ENCODE peak calls at places on chromosomes 11 and 22, in nine cellular contexts. V, W, P, U, N, I, R, O and E are unnamed samples.

GRCh38 chr22:46388647-46389046 is 53.1 kb downstream of the TRMU start:
- DNase-seq in V (no peak), W (no peak), P (no peak), U (no peak), N (no peak), I (no peak), R (no peak), O (no peak), E (no peak)

GRCh38 chr11:39435641-39436040 is 2023.8 kb downstream of the LRRC4C start:
- DNase-seq in V (no peak), W (no peak), P (no peak), U (no peak), N (no peak), I (no peak), R (no peak), O (no peak), E (no peak)

GRCh38 chr11:47586456-47586855 is at the start of gene FAM180B:
- DNase-seq in V (no peak), W (no peak), P (no peak), U (no peak), N (no peak), I (no peak), R (no peak), O (no peak), E (no peak)

GRCh38 chr22:26318975-26319374 is 110.1 kb upstream of the ASPHD2 start:
- DNase-seq in V (no peak), W (no peak), P (peak; percentile 51), U (peak; percentile 22), N (peak; percentile 59), I (no peak), R (no peak), O (no peak), E (no peak)

GRCh38 chr11:128453444-128454336 is 133.7 kb downstream of the ETS1 start:
- DNase-seq in V (no peak), W (no peak), P (peak; percentile 30), U (peak; percentile 95), N (no peak), I (no peak), R (no peak), O (peak; percentile 60), E (peak; percentile 95)

GRCh38 chr11:102620858-102621561 is 4.1 kb downstream of the MMP20 start:
- DNase-seq in V (no peak), W (no peak), P (no peak), U (peak; percentile 80), N (no peak), I (no peak), R (no peak), O (no peak), E (no peak)

GRCh38 chr11:62922653-62923371 is 1.6 kb upstream of the CHRM1 start:
- DNase-seq in V (no peak), W (no peak), P (no peak), U (no peak), N (peak; percentile 87), I (peak; percentile 65), R (peak; percentile 40), O (no peak), E (no peak)

GRCh38 chr11:36427079-36427478 is 83.0 kb downstream of the TRAF6 start:
- DNase-seq in V (no peak), W (no peak), P (no peak), U (no peak), N (no peak), I (no peak), R (no peak), O (no peak), E (no peak)

GRCh38 chr11:1622076-1622475 is at the start of gene KRTAP5-4:
- DNase-seq in V (no peak), W (no peak), P (no peak), U (no peak), N (no peak), I (no peak), R (no peak), O (no peak), E (no peak)

GRCh38 chr11:17739945-17740338 is 5.4 kb downstream of the KCNC1 start:
- DNase-seq in V (no peak), W (peak; percentile 74), P (no peak), U (no peak), N (peak; percentile 51), I (peak; percentile 49), R (no peak), O (no peak), E (no peak)

GRCh38 chr11:8086001-8086479 is 5.0 kb downstream of the TUB start:
- DNase-seq in V (peak; percentile 80), W (no peak), P (no peak), U (no peak), N (no peak), I (no peak), R (no peak), O (no peak), E (no peak)

GRCh38 chr11:113162590-113162961 is 151.8 kb upstream of the TTC12 start:
- DNase-seq in V (peak; percentile 41), W (no peak), P (peak; percentile 21), U (no peak), N (no peak), I (no peak), R (no peak), O (no peak), E (no peak)

GRCh38 chr11:75639752-75640151 is 29.1 kb downstream of the MAP6 start:
- DNase-seq in V (peak; percentile 92), W (no peak), P (no peak), U (peak; percentile 39), N (no peak), I (peak; percentile 89), R (peak; percentile 47), O (peak; percentile 78), E (no peak)

GRCh38 chr22:30321461-30321860 is 5.3 kb downstream of the TBC1D10A start:
- DNase-seq in V (no peak), W (no peak), P (no peak), U (no peak), N (no peak), I (no peak), R (no peak), O (no peak), E (no peak)

GRCh38 chr11:64720167-64720566 is 2.8 kb downstream of the NRXN2 start:
- DNase-seq in V (no peak), W (no peak), P (no peak), U (no peak), N (peak; percentile 31), I (peak; percentile 42), R (no peak), O (no peak), E (no peak)

GRCh38 chr11:64719406-64719805 is 3.6 kb downstream of the NRXN2 start:
- DNase-seq in V (no peak), W (no peak), P (no peak), U (no peak), N (peak; percentile 26), I (peak; percentile 56), R (no peak), O (no peak), E (no peak)

GRCh38 chr11:64721359-64721699 is 1.7 kb downstream of the NRXN2 start:
- DNase-seq in V (no peak), W (no peak), P (no peak), U (no peak), N (peak; percentile 30), I (no peak), R (no peak), O (no peak), E (no peak)

GRCh38 chr11:64722141-64723050 is 601 bp downstream of the NRXN2 start:
- DNase-seq in V (no peak), W (no peak), P (no peak), U (no peak), N (peak; percentile 43), I (peak; percentile 46), R (no peak), O (no peak), E (no peak)

GRCh38 chr11:64720640-64721358 is 2.2 kb downstream of the NRXN2 start:
- DNase-seq in V (no peak), W (no peak), P (no peak), U (no peak), N (peak; percentile 31), I (peak; percentile 55), R (no peak), O (no peak), E (no peak)
- H3K27me3 ChIP-seq in V (no peaks in the 10 kb centered on the region), W (peaks cover 74% of the 10 kb centered on the region), P (peaks cover 83% of the 10 kb centered on the region), U (peaks cover 28% of the 10 kb centered on the region), N (peaks cover 74% of the 10 kb centered on the region), I (peaks cover 59% of the 10 kb centered on the region), R (peaks cover 74% of the 10 kb centered on the region), O (peaks cover 72% of the 10 kb centered on the region), E (peaks cover 54% of the 10 kb centered on the region)

DNA sequence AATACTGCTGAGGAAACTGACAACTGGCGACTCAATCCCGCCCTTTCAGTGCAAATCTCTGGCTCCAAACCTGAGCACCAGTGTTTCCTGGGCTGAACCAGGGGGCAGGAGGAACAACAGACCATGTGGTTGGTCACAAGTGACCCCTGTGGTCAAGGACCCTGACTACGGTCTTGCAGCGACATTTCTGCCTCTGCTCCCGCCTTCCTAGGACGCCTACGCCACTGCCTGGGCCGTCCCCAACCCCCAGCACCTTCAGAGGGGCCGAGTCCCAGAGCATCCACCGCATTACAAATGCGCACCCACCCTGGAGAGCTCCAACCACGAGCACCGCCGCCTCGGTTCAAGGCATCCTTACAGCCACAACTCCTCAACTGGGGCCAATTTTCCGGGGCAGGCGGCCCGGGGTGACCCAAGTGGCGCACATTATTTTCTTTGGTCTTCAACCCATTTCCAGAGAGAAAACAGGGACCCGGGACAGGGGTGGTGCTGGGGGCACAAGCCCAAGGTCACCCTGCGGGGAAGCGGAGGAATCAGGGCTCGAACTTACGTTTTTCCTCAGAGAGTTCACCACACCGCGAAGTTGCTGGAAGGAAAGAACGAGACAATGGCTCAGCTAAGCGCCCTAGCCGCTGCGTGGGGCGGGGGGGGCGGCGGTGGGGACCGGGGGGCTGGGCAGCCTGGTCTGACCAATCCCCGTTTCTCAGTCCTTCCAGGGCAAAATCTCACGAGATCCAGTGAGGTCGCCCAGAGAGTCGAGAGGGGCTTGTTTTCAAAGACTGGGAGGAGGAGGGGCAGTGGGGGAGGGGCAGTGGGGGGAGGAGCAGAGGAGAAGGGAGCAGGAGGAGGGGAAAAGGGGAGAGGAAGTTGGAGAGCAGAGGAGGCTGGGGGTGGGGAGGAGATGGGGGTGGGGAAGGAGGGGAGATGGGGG is 1.8 kb downstream of the PRAME start:
- DNase-seq in V (no peak), W (no peak), P (no peak), U (no peak), N (no peak), I (no peak), R (no peak), O (no peak), E (no peak)
- H3K27me3 ChIP-seq in V (no peaks in the 10 kb centered on the region), W (peaks cover 5% of the 10 kb centered on the region), P (no peaks in the 10 kb centered on the region), U (peaks cover 23% of the 10 kb centered on the region), N (peaks cover 1% of the 10 kb centered on the region), I (no peaks in the 10 kb centered on the region), R (peaks cover 76% of the 10 kb centered on the region), O (peaks cover 7% of the 10 kb centered on the region), E (no peaks in the 10 kb centered on the region)

GRCh38 chr22:39973656-39974055 is 13.5 kb downstream of the TMA7B start:
- DNase-seq in V (no peak), W (no peak), P (no peak), U (no peak), N (no peak), I (no peak), R (no peak), O (no peak), E (no peak)
- H3K27me3 ChIP-seq in V (peaks cover 28% of the 10 kb centered on the region), W (peaks cover 21% of the 10 kb centered on the region), P (no peaks in the 10 kb centered on the region), U (peaks cover 24% of the 10 kb centered on the region), N (peaks cover 7% of the 10 kb centered on the region), I (peaks cover 18% of the 10 kb centered on the region), R (no peaks in the 10 kb centered on the region), O (peaks cover 50% of the 10 kb centered on the region), E (peaks cover 23% of the 10 kb centered on the region)

DNA sequence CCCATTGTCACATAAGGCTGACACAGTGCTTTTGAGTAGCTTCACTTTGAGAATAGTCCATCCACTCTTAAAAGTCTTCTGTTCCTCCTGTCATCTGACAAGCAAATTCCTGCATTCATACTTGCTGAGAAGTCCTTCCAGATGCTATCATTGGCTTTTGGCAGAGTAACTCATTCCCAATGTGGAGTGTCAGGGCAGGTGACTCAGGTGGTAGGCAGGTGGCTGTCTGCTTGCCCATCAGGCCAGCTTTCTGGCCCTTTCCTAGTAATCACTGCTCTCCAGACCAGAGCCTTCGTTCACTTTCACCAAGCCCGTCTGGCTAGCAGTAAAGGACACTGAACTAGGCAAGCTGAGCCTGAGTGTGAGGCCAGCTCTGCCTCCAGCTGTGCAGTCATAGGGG is 162.5 kb upstream of the CCDC90B start:
- DNase-seq in V (no peak), W (no peak), P (no peak), U (no peak), N (no peak), I (no peak), R (no peak), O (no peak), E (no peak)
- H3K27me3 ChIP-seq in V (no peaks in the 10 kb centered on the region), W (no peaks in the 10 kb centered on the region), P (no peaks in the 10 kb centered on the region), U (no peaks in the 10 kb centered on the region), N (no peaks in the 10 kb centered on the region), I (no peaks in the 10 kb centered on the region), R (no peaks in the 10 kb centered on the region), O (no peaks in the 10 kb centered on the region), E (no peaks in the 10 kb centered on the region)